ENCODE peak calls at places on chromosomes 13 and 19, in seven cellular contexts. P is CD8-positive, alpha-beta T cell; N is esophagus squamous epithelium; Y is heart right ventricle; E is left lung; M is AG04449; L is MM.1S. Z is an unnamed sample.

GRCh38 chr19:7644550-7644877 is 7.6 kb downstream of the STXBP2 start:
- DNase-seq in P (no peak), L (no peak), M (no peak), Y (no peak), E (peak), N (no peak), Z (no peak)

GRCh38 chr13:113398963-113399754 is 35.2 kb upstream of the GRTP1 start:
- DNase-seq in N (no peak), L (no peak), M (peak), P (no peak), E (peak), Y (no peak), Z (no peak)

GRCh38 chr19:49315111-49315510 is 9.9 kb downstream of the SLC6A16 start:
- DNase-seq in N (no peak), M (no peak), Y (no peak), E (no peak), P (no peak), L (no peak), Z (no peak)

GRCh38 chr13:88908896-88909535 is 1237.8 kb downstream of the SLITRK5 start:
- DNase-seq in P (no peak), L (no peak), E (no peak), N (no peak), Y (no peak), M (no peak), Z (no peak)

GRCh38 chr13:60139272-60139671 is 24.5 kb downstream of the DIAPH3 start:
- DNase-seq in L (no peak), Y (no peak), N (no peak), E (no peak), P (no peak), M (peak), Z (no peak)

GRCh38 chr19:53892981-53893325 is 11.0 kb downstream of the PRKCG start:
- DNase-seq in P (no peak), N (no peak), Y (no peak), L (no peak), E (peak), M (no peak), Z (no peak)

GRCh38 chr19:53824134-53824611 is at the start of gene NLRP12:
- DNase-seq in P (no peak), M (no peak), N (no peak), E (peak), Y (no peak), L (no peak), Z (no peak)

GRCh38 chr13:28805193-28805819 is 14.8 kb upstream of the MTUS2 start:
- DNase-seq in M (no peak), Y (peak), N (no peak), E (peak), L (peak), P (peak), Z (peak)

GRCh38 chr19:50330365-50331078 is 1.3 kb upstream of the KCNC3 start:
- DNase-seq in P (peak), N (no peak), L (peak), Y (peak), M (no peak), E (peak), Z (peak)

GRCh38 chr19:5128251-5128931 is 159.5 kb downstream of the KDM4B start:
- DNase-seq in M (no peak), Y (peak), N (no peak), P (no peak), L (no peak), E (no peak), Z (peak)

GRCh38 chr13:61664821-61665705 is 249.4 kb upstream of the PCDH20 start:
- DNase-seq in L (no peak), P (no peak), E (no peak), M (no peak), Y (no peak), N (no peak), Z (peak)

GRCh38 chr19:13093407-13094284 is 9.0 kb downstream of the LYL1 start:
- DNase-seq in L (peak), M (no peak), E (peak), Y (peak), N (no peak), P (peak), Z (peak)

GRCh38 chr19:17479325-17479791 is 9.0 kb downstream of the SLC27A1 start:
- DNase-seq in Y (no peak), E (no peak), L (no peak), M (no peak), P (no peak), N (no peak), Z (peak)

GRCh38 chr19:41112728-41113290 is 1.4 kb upstream of the CYP2F1 start:
- DNase-seq in L (no peak), P (no peak), E (no peak), Y (no peak), M (no peak), N (no peak), Z (no peak)

GRCh38 chr13:79782541-79783216 is 301.7 kb downstream of the NDFIP2 start:
- DNase-seq in P (no peak), L (no peak), M (no peak), E (peak), Y (peak), N (no peak), Z (peak)

GRCh38 chr19:11281336-11282049 is 14.5 kb upstream of the TSPAN16 start:
- DNase-seq in L (no peak), M (no peak), Y (no peak), N (no peak), P (no peak), E (no peak), Z (no peak)

GRCh38 chr19:40356681-40357595 is 8.4 kb downstream of the PLD3 start:
- DNase-seq in Y (no peak), P (no peak), N (no peak), M (no peak), E (peak), L (no peak), Z (no peak)

GRCh38 chr19:13848811-13849241 is 28.1 kb upstream of the NANOS3 start:
- DNase-seq in L (no peak), M (no peak), N (no peak), Y (no peak), P (no peak), E (no peak), Z (no peak)

GRCh38 chr13:59494560-59494970 is 669.2 kb downstream of the DIAPH3 start:
- DNase-seq in L (no peak), E (no peak), Y (no peak), M (peak), P (no peak), N (no peak), Z (peak)

GRCh38 chr13:72798817-72799216 is 16.9 kb downstream of the PIBF1 start:
- DNase-seq in L (no peak), E (no peak), N (no peak), P (no peak), Y (no peak), M (no peak), Z (no peak)

GRCh38 chr13:74066937-74067336 is 67.3 kb downstream of the KLF12 start:
- DNase-seq in M (no peak), E (no peak), L (no peak), Y (no peak), N (no peak), P (no peak), Z (no peak)

GRCh38 chr19:40598121-40598917 is 2.9 kb upstream of the LTBP4 start:
- DNase-seq in M (no peak), P (peak), N (no peak), Y (peak), L (peak), E (peak), Z (peak)

GRCh38 chr13:106530209-106530906 is 5.1 kb downstream of the EFNB2 start:
- DNase-seq in E (no peak), L (no peak), P (no peak), Y (no peak), N (no peak), M (no peak), Z (no peak)

GRCh38 chr19:7596191-7596937 is 701 bp downstream of the CAMSAP3 start:
- DNase-seq in E (no peak), L (no peak), N (no peak), Y (no peak), M (no peak), P (no peak), Z (no peak)

GRCh38 chr13:86909318-86909717 is 761.9 kb upstream of the SLITRK5 start:
- DNase-seq in Y (no peak), M (no peak), P (no peak), L (no peak), E (no peak), N (no peak), Z (no peak)

GRCh38 chr13:35851238-35851814 is 279.9 kb downstream of the DCLK1 start:
- DNase-seq in E (no peak), Y (no peak), M (no peak), L (no peak), N (no peak), P (no peak), Z (no peak)

GRCh38 chr13:102244617-102245227 is 157.1 kb downstream of the FGF14 start:
- DNase-seq in L (no peak), N (no peak), M (no peak), E (no peak), P (no peak), Y (no peak), Z (no peak)

GRCh38 chr19:23998568-23998967 is 83.9 kb downstream of the ZNF726 start:
- DNase-seq in M (no peak), Y (no peak), L (no peak), P (no peak), E (no peak), N (no peak), Z (no peak)

GRCh38 chr19:37914908-37915307 is 7.9 kb downstream of the SIPA1L3 start:
- DNase-seq in P (no peak), N (no peak), M (no peak), Y (no peak), E (no peak), L (peak), Z (no peak)

GRCh38 chr19:37907735-37908066 is 693 bp downstream of the SIPA1L3 start:
- DNase-seq in L (no peak), M (no peak), Y (no peak), P (no peak), E (no peak), N (no peak), Z (peak)

GRCh38 chr19:37906868-37907734 is at the start of gene SIPA1L3:
- DNase-seq in E (peak), Y (peak), L (peak), P (peak), N (peak), M (peak), Z (peak)

GRCh38 chr19:37905936-37906867 is at the start of gene WDR87:
- DNase-seq in P (peak), E (peak), L (peak), Y (peak), M (no peak), N (no peak), Z (peak)

DNA sequence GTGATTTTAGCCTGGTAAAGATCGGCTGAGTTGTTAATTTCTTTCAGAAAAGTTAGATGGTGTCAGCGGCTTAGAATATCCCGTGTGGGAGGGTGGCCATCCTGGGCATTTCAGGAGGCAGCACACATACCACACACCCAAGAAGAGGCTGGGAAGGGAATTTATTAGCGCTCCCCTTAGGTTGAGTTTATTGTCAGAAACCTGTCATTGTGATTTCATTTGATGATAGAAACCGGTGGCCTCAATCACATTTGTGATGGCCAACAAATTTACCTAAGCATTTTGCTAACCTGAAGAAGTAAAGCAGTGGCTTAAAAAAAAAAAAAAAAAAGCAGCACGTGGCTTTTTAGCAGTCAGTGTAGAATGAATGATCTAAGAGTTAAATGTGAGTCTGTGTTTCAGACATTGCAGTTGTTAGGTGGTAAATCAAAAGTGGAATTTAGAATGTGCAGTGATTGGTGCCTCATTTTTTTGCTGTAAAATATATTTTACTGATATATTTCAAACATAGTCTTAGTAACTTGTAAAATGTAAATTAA is 2.7 kb downstream of the SIPA1L3 start:
- DNase-seq in Y (no peak), L (no peak), P (no peak), E (no peak), M (no peak), N (no peak), Z (no peak)
- H3K4me3 ChIP-seq in Y (no peak), L (no peak), P (no peak), E (no peak), M (no peak), N (no peak), Z (no peak)

GRCh38 chr13:98556417-98556816 is 20.5 kb downstream of the STK24 start:
- DNase-seq in P (no peak), N (no peak), Y (no peak), M (no peak), L (no peak), E (no peak), Z (no peak)

GRCh38 chr13:98563071-98563470 is 13.8 kb downstream of the STK24 start:
- DNase-seq in N (no peak), Y (no peak), E (no peak), L (peak), M (no peak), P (peak), Z (no peak)

GRCh38 chr13:98556968-98557591 is 19.8 kb downstream of the STK24 start:
- DNase-seq in L (no peak), Y (no peak), N (no peak), M (no peak), P (no peak), E (no peak), Z (no peak)

DNA sequence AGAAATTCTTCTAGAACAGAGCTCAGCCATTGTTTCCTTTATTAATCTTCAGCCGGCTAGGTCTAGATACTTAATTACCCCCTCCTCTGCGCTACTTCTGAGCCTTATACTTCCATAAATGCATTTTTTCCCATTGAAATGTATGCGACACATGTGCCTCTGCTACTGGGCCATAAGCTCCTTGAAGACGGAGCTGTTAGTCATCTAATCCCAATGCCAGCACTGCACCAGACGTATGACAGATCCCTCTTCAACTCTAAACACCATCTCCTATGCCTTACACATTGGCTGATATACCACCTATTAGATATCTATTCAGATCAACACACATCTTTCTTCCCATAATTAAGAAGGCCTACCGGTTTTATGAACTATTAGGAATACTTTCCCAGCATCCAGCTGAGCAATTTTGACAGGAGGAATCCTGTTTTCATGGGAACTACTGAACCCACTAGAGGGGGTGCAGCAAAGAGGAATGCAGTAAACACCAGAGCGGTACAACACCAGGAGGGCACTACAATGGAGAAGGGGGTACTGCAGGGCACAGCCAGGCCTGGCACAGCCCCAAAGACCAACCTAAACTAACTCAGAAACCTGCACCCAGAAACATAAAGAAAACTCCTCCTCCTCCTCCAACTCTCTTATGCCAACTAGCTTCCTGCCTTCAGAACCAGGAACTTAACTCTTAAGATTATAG is 18.8 kb downstream of the STK24 start:
- DNase-seq in L (no peak), N (no peak), Y (no peak), M (peak), E (no peak), P (no peak), Z (no peak)
- TF ChIP-seq CTCF in L (no peak), N (no peak), Y (no peak), M (no peak), E (no peak), P (no peak), Z (no peak)

GRCh38 chr19:1849132-1849474 is 820 bp upstream of the REXO1 start:
- DNase-seq in M (no peak), Y (no peak), N (no peak), L (no peak), P (no peak), E (no peak), Z (no peak)
- H3K4me3 ChIP-seq in M (peak), Y (no peak), N (no peak), L (peak), P (no peak), E (no peak), Z (no peak)

GRCh38 chr13:76503756-76504155 is 382.4 kb downstream of the KCTD12 start:
- DNase-seq in Y (no peak), M (no peak), E (no peak), L (no peak), N (no peak), P (no peak), Z (no peak)
- TF ChIP-seq CTCF in Y (no peak), M (no peak), E (no peak), L (no peak), N (no peak), P (no peak), Z (no peak)

GRCh38 chr19:30224689-30225606 is 147.2 kb upstream of the ZNF536 start:
- DNase-seq in Y (no peak), P (no peak), L (no peak), M (no peak), E (no peak), N (no peak), Z (no peak)
- H3K4me3 ChIP-seq in Y (peak), P (peak), L (no peak), M (peak), E (peak), N (peak), Z (no peak)

GRCh38 chr19:55169136-55169535 is 2.7 kb upstream of the DNAAF3 start:
- DNase-seq in L (no peak), E (no peak), P (no peak), Y (no peak), M (no peak), N (no peak), Z (no peak)

GRCh38 chr19:55161571-55162322 is 4.2 kb upstream of the TNNI3 start:
- DNase-seq in Y (no peak), P (no peak), L (no peak), N (no peak), M (no peak), E (peak), Z (no peak)

GRCh38 chr19:55160986-55161365 is 3.4 kb upstream of the TNNI3 start:
- DNase-seq in E (peak), M (no peak), N (no peak), Y (no peak), L (no peak), P (no peak), Z (no peak)

GRCh38 chr19:55166530-55167268 is at the start of gene DNAAF3:
- DNase-seq in M (peak), P (peak), Y (peak), L (peak), N (peak), E (peak), Z (peak)

GRCh38 chr19:55165952-55166529 is 372 bp downstream of the DNAAF3 start:
- DNase-seq in P (peak), E (peak), Y (peak), L (peak), N (no peak), M (no peak), Z (peak)
- TF ChIP-seq CTCF in P (no peak), E (no peak), Y (no peak), L (peak), N (peak), M (peak), Z (peak)

GRCh38 chr13:33031277-33031676 is 15.1 kb downstream of the KL start:
- DNase-seq in M (no peak), L (no peak), N (no peak), P (no peak), E (no peak), Y (no peak), Z (no peak)

GRCh38 chr13:33034061-33034460 is 17.8 kb downstream of the KL start:
- DNase-seq in N (no peak), L (no peak), E (no peak), Y (no peak), P (no peak), M (no peak), Z (no peak)

GRCh38 chr13:33032037-33032625 is 15.9 kb downstream of the KL start:
- DNase-seq in Y (no peak), L (no peak), P (no peak), E (no peak), M (no peak), N (no peak), Z (no peak)

GRCh38 chr13:33034897-33035296 is 18.7 kb downstream of the KL start:
- DNase-seq in L (no peak), Y (no peak), N (no peak), M (no peak), E (no peak), P (no peak), Z (no peak)

DNA sequence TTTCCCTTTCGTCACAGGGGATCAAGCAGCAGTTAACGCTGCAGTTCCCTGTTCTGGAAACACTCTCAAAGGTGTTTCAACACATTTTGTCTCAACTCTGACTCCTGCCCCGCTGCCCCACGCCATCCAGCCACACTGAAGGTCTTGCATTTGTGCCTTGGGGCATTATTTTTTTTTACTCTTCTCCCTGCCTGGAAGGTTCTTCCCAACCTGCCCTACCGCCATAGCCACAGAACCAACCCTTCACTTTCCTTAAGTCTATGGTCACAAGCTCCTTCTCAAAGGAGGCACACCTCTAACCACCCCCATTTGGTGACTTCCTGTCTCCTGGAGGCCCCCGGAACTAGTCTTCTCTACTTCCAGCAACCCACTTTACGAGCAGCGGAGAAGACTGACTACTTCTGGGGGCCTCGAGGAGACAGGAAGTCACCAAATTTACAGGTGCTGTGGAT is 17.2 kb downstream of the KL start:
- DNase-seq in M (no peak), E (peak), N (no peak), Y (no peak), P (peak), L (no peak), Z (no peak)
- H3K4me3 ChIP-seq in M (no peak), E (peak), N (no peak), Y (no peak), P (peak), L (no peak), Z (no peak)

DNA sequence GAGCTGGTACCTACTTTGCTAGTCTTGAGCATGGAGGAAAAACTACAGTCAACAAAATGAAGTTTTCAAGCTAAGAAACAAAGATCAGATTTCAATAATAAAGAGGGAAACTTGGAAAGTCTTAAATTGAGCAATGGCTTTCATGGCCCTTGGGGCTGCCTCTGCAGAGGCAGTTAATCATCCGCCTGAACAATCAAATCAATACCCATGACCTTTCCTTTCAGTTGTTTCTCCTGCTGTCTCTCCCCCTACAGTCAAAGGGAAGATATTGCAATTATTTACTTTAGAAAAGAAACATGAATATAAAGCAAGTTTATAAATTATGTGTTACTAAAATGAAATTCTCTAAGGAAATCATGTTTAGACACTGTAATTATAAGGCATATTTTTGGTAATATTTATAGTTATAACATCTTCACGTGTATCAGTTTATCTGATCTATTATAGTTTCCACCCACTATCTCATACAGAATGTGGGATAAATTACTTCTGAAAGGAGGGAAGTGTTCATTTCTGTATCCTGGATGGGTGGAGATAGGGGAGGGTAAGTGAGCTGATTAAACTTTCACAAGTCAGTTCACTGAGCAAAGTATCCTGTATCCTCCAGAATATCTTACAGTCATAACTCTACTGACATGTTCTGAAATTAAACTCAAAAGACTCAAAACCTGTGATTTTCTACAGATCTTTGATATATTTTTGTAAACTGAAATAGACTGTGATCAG is 72.4 kb upstream of the TSC22D1 start:
- DNase-seq in P (no peak), Y (no peak), L (no peak), E (no peak), N (no peak), M (no peak), Z (peak)
- TF ChIP-seq CTCF in P (peak), Y (no peak), L (peak), E (no peak), N (peak), M (no peak), Z (peak)

Z was measured in fibroblast of pulmonary artery.